ENCODE peak calls at places on chromosomes 7 and 10, in nine cellular contexts. One of them, this sample, is unnamed. For H3K4me1, the result is how much of the 10 kb centered on the place peaks cover.

GRCh38 chr7:92798517-92799249 is 37.7 kb downstream of the CDK6 start:
- DNase-seq in HCT116: no peak
- DNase-seq in sigmoid colon: no peak
- DNase-seq in breast epithelium: no peak
- DNase-seq in prostate gland: no peak
- DNase-seq in Panc1: no peak
- DNase-seq in K562: no peak
- DNase-seq in GM23338: no peak
- DNase-seq in spleen: no peak
- DNase-seq in this sample: no peak

GRCh38 chr10:14971867-14972448 is 12.8 kb downstream of the MEIG1 start:
- DNase-seq in prostate gland: no peak
- DNase-seq in GM23338: peak
- DNase-seq in K562: no peak
- DNase-seq in sigmoid colon: no peak
- DNase-seq in Panc1: no peak
- DNase-seq in breast epithelium: no peak
- DNase-seq in spleen: no peak
- DNase-seq in HCT116: no peak
- DNase-seq in this sample: peak

GRCh38 chr10:94363251-94363565 is 469 bp upstream of the NOC3L start:
- DNase-seq in sigmoid colon: no peak
- DNase-seq in prostate gland: no peak
- DNase-seq in GM23338: no peak
- DNase-seq in Panc1: no peak
- DNase-seq in spleen: no peak
- DNase-seq in K562: no peak
- DNase-seq in HCT116: no peak
- DNase-seq in breast epithelium: no peak
- DNase-seq in this sample: no peak

GRCh38 chr10:102674566-102674965 is 30.3 kb downstream of the TRIM8 start:
- DNase-seq in K562: no peak
- DNase-seq in HCT116: no peak
- DNase-seq in sigmoid colon: no peak
- DNase-seq in GM23338: no peak
- DNase-seq in breast epithelium: no peak
- DNase-seq in Panc1: no peak
- DNase-seq in spleen: no peak
- DNase-seq in prostate gland: no peak
- DNase-seq in this sample: no peak

GRCh38 chr10:17123062-17123661 is 6.4 kb downstream of the CUBN start:
- DNase-seq in sigmoid colon: no peak
- DNase-seq in K562: no peak
- DNase-seq in GM23338: no peak
- DNase-seq in breast epithelium: no peak
- DNase-seq in spleen: no peak
- DNase-seq in Panc1: no peak
- DNase-seq in HCT116: no peak
- DNase-seq in prostate gland: no peak
- DNase-seq in this sample: no peak

GRCh38 chr7:13540429-13540828 is 449.0 kb downstream of the ETV1 start:
- DNase-seq in spleen: no peak
- DNase-seq in K562: no peak
- DNase-seq in sigmoid colon: no peak
- DNase-seq in prostate gland: no peak
- DNase-seq in breast epithelium: no peak
- DNase-seq in Panc1: no peak
- DNase-seq in HCT116: no peak
- DNase-seq in GM23338: no peak
- DNase-seq in this sample: no peak

GRCh38 chr7:121620953-121621606 is 225.0 kb upstream of the FAM3C start:
- DNase-seq in prostate gland: no peak
- DNase-seq in HCT116: no peak
- DNase-seq in Panc1: no peak
- DNase-seq in breast epithelium: no peak
- DNase-seq in K562: no peak
- DNase-seq in sigmoid colon: no peak
- DNase-seq in spleen: peak
- DNase-seq in GM23338: peak
- DNase-seq in this sample: no peak

GRCh38 chr10:48452879-48453412 is 146.5 kb downstream of the MAPK8 start:
- DNase-seq in prostate gland: no peak
- DNase-seq in Panc1: no peak
- DNase-seq in breast epithelium: peak
- DNase-seq in HCT116: no peak
- DNase-seq in sigmoid colon: peak
- DNase-seq in spleen: peak
- DNase-seq in GM23338: no peak
- DNase-seq in K562: no peak
- DNase-seq in this sample: no peak

GRCh38 chr10:20767028-20767427 is 130.1 kb downstream of the NEBL start:
- DNase-seq in K562: no peak
- DNase-seq in HCT116: no peak
- DNase-seq in sigmoid colon: no peak
- DNase-seq in spleen: no peak
- DNase-seq in breast epithelium: no peak
- DNase-seq in GM23338: no peak
- DNase-seq in Panc1: no peak
- DNase-seq in prostate gland: no peak
- DNase-seq in this sample: no peak

GRCh38 chr7:55575098-55575497 is 2.8 kb upstream of the VOPP1 start:
- DNase-seq in K562: no peak
- DNase-seq in GM23338: no peak
- DNase-seq in HCT116: no peak
- DNase-seq in Panc1: no peak
- DNase-seq in sigmoid colon: no peak
- DNase-seq in spleen: no peak
- DNase-seq in prostate gland: no peak
- DNase-seq in breast epithelium: no peak
- DNase-seq in this sample: no peak

GRCh38 chr7:143987513-143987912 is 12.6 kb upstream of the OR6B1 start:
- DNase-seq in GM23338: no peak
- DNase-seq in K562: no peak
- DNase-seq in sigmoid colon: no peak
- DNase-seq in Panc1: no peak
- DNase-seq in prostate gland: no peak
- DNase-seq in spleen: no peak
- DNase-seq in breast epithelium: no peak
- DNase-seq in HCT116: no peak
- DNase-seq in this sample: no peak

GRCh38 chr10:124193309-124193696 is 99.9 kb upstream of the CHST15 start:
- DNase-seq in HCT116: no peak
- DNase-seq in Panc1: no peak
- DNase-seq in sigmoid colon: no peak
- DNase-seq in spleen: no peak
- DNase-seq in breast epithelium: no peak
- DNase-seq in K562: no peak
- DNase-seq in prostate gland: no peak
- DNase-seq in GM23338: no peak
- DNase-seq in this sample: no peak
- TF ChIP-seq POLR2AphosphoS5 in HCT116: no peak
- TF ChIP-seq POLR2AphosphoS5 in Panc1: no peak
- TF ChIP-seq POLR2AphosphoS5 in sigmoid colon: no peak
- TF ChIP-seq POLR2AphosphoS5 in spleen: no peak
- TF ChIP-seq POLR2AphosphoS5 in breast epithelium: no peak
- TF ChIP-seq POLR2AphosphoS5 in K562: no peak
- TF ChIP-seq POLR2AphosphoS5 in prostate gland: no peak
- TF ChIP-seq POLR2AphosphoS5 in GM23338: no peak
- TF ChIP-seq POLR2AphosphoS5 in this sample: no peak

GRCh38 chr10:22684707-22685106 is 29.7 kb downstream of the PIP4K2A start:
- DNase-seq in spleen: no peak
- DNase-seq in K562: no peak
- DNase-seq in sigmoid colon: no peak
- DNase-seq in breast epithelium: no peak
- DNase-seq in HCT116: no peak
- DNase-seq in prostate gland: no peak
- DNase-seq in Panc1: no peak
- DNase-seq in GM23338: no peak
- DNase-seq in this sample: no peak

GRCh38 chr10:22683995-22684305 is 30.4 kb downstream of the PIP4K2A start:
- DNase-seq in sigmoid colon: no peak
- DNase-seq in GM23338: no peak
- DNase-seq in prostate gland: no peak
- DNase-seq in breast epithelium: no peak
- DNase-seq in Panc1: no peak
- DNase-seq in spleen: no peak
- DNase-seq in K562: no peak
- DNase-seq in HCT116: no peak
- DNase-seq in this sample: no peak

GRCh38 chr10:22681301-22681700 is 33.1 kb downstream of the PIP4K2A start:
- DNase-seq in Panc1: no peak
- DNase-seq in HCT116: no peak
- DNase-seq in sigmoid colon: no peak
- DNase-seq in prostate gland: no peak
- DNase-seq in breast epithelium: no peak
- DNase-seq in K562: no peak
- DNase-seq in spleen: no peak
- DNase-seq in GM23338: no peak
- DNase-seq in this sample: no peak

GRCh38 chr10:22681783-22682183 is 32.6 kb downstream of the PIP4K2A start:
- DNase-seq in GM23338: no peak
- DNase-seq in K562: no peak
- DNase-seq in breast epithelium: no peak
- DNase-seq in Panc1: peak
- DNase-seq in sigmoid colon: no peak
- DNase-seq in spleen: no peak
- DNase-seq in HCT116: peak
- DNase-seq in prostate gland: peak
- DNase-seq in this sample: no peak

DNA sequence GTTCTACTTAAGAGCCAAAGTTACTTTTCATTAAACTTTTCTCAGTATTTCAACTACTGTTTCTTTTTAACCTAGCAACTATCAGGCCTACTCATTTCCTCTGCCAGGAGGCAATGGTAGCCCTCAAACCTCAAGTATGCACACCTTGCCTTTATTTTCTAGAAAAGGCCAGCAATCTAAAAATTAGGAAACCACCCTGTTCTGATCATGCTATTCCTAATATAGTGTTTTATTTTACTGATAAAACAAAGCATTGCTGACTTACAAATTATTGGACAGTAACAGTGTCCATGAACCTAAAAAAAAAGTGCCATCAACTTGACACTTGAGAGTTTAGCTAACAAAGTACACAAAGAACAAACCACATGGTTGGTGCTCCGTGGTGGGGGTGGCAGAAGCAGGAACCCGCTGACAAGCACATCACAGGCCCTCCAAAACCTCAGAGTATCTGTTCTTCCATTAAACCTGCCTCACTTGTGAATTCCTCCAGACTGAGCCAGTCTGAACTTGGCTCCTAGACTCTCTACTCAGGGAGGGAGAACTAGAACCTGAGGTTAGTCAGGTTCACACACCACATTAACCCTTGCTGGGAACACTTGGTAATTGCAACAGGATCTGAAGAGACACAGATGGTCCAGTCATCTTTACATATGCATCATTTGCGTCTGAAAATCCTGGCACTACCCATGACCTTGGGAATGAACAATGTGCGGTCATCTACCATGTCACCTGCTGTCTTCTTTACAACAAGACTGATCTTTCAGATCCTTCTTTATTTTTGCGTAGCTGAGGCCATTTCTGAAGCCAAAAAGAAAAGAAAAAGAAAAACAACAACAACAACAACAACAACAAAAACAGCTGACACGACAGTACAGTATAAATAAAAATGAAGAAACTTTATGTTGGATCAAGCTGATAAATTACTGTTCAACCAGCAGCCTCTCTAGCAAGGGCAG is 31.9 kb downstream of the PIP4K2A start:
- DNase-seq in spleen: no peak
- DNase-seq in breast epithelium: no peak
- DNase-seq in sigmoid colon: no peak
- DNase-seq in K562: peak
- DNase-seq in HCT116: peak
- DNase-seq in Panc1: peak
- DNase-seq in prostate gland: no peak
- DNase-seq in GM23338: no peak
- DNase-seq in this sample: no peak
- H3K4me1 ChIP-seq in spleen: half or more
- H3K4me1 ChIP-seq in breast epithelium: under half
- H3K4me1 ChIP-seq in sigmoid colon: under half
- H3K4me1 ChIP-seq in K562: under half
- H3K4me1 ChIP-seq in HCT116: half or more
- H3K4me1 ChIP-seq in Panc1: under half
- H3K4me1 ChIP-seq in prostate gland: under half
- H3K4me1 ChIP-seq in GM23338: half or more
- H3K4me1 ChIP-seq in this sample: under half

GRCh38 chr7:111564078-111564477 is 1.8 kb upstream of the IMMP2L start:
- DNase-seq in breast epithelium: no peak
- DNase-seq in sigmoid colon: no peak
- DNase-seq in K562: no peak
- DNase-seq in spleen: no peak
- DNase-seq in prostate gland: no peak
- DNase-seq in GM23338: no peak
- DNase-seq in Panc1: no peak
- DNase-seq in HCT116: no peak
- DNase-seq in this sample: no peak

GRCh38 chr7:111560773-111561658 is 1.3 kb downstream of the IMMP2L start:
- DNase-seq in sigmoid colon: no peak
- DNase-seq in Panc1: no peak
- DNase-seq in HCT116: no peak
- DNase-seq in breast epithelium: no peak
- DNase-seq in prostate gland: no peak
- DNase-seq in GM23338: peak
- DNase-seq in K562: peak
- DNase-seq in spleen: no peak
- DNase-seq in this sample: no peak

GRCh38 chr7:111559665-111560064 is 2.6 kb downstream of the IMMP2L start:
- DNase-seq in Panc1: no peak
- DNase-seq in K562: no peak
- DNase-seq in sigmoid colon: no peak
- DNase-seq in breast epithelium: no peak
- DNase-seq in prostate gland: no peak
- DNase-seq in GM23338: no peak
- DNase-seq in spleen: no peak
- DNase-seq in HCT116: no peak
- DNase-seq in this sample: no peak

GRCh38 chr7:111561909-111562732 is at the start of gene IMMP2L:
- DNase-seq in breast epithelium: peak
- DNase-seq in Panc1: peak
- DNase-seq in spleen: peak
- DNase-seq in sigmoid colon: peak
- DNase-seq in K562: peak
- DNase-seq in HCT116: peak
- DNase-seq in GM23338: peak
- DNase-seq in prostate gland: peak
- DNase-seq in this sample: peak

DNA sequence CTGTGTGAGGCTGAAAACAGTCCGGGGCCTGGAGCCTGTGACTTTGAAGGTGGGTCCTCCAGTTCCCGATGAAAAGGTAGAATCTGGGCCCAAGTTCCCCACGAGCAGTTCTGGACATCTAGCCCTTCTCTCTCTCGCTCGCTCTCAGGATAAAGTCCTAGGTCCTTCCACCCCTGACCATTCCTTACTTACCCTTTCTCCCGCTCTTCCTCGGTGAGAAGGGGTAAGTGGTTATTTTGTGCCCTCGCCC is 708 bp downstream of the IMMP2L start:
- DNase-seq in sigmoid colon: no peak
- DNase-seq in prostate gland: no peak
- DNase-seq in spleen: no peak
- DNase-seq in breast epithelium: no peak
- DNase-seq in Panc1: no peak
- DNase-seq in K562: no peak
- DNase-seq in GM23338: no peak
- DNase-seq in HCT116: no peak
- DNase-seq in this sample: no peak
- TF ChIP-seq CTCF in sigmoid colon: no peak
- TF ChIP-seq CTCF in prostate gland: no peak
- TF ChIP-seq CTCF in spleen: no peak
- TF ChIP-seq CTCF in breast epithelium: no peak
- TF ChIP-seq CTCF in Panc1: no peak
- TF ChIP-seq CTCF in K562: no peak
- TF ChIP-seq CTCF in GM23338: no peak
- TF ChIP-seq CTCF in HCT116: no peak
- TF ChIP-seq CTCF in this sample: no peak

GRCh38 chr10:74293686-74294365 is 142.8 kb downstream of the ADK start:
- DNase-seq in spleen: no peak
- DNase-seq in GM23338: no peak
- DNase-seq in prostate gland: no peak
- DNase-seq in K562: no peak
- DNase-seq in HCT116: no peak
- DNase-seq in sigmoid colon: no peak
- DNase-seq in Panc1: peak
- DNase-seq in breast epithelium: no peak
- DNase-seq in this sample: no peak
- TF ChIP-seq POLR2AphosphoS5 in spleen: no peak
- TF ChIP-seq POLR2AphosphoS5 in GM23338: no peak
- TF ChIP-seq POLR2AphosphoS5 in prostate gland: no peak
- TF ChIP-seq POLR2AphosphoS5 in K562: no peak
- TF ChIP-seq POLR2AphosphoS5 in HCT116: no peak
- TF ChIP-seq POLR2AphosphoS5 in sigmoid colon: no peak
- TF ChIP-seq POLR2AphosphoS5 in Panc1: no peak
- TF ChIP-seq POLR2AphosphoS5 in breast epithelium: no peak
- TF ChIP-seq POLR2AphosphoS5 in this sample: no peak

This sample was measured in upper lobe of left lung.